ENCODE peak calls at places on chromosomes 12 and 14, in nine cellular contexts. D is right cardiac atrium; L is pancreas; Q is left lung; N is breast epithelium; J is heart left ventricle; E is right atrium auricular region; B is CD4-positive, alpha-beta memory T cell; Z is thyroid gland. P is an unnamed sample. For H3K9me3, the result is how much of the 10 kb centered on the place peaks cover.

GRCh38 chr12:43462080-43462479 is 89.9 kb downstream of the ADAMTS20 start:
- DNase-seq in Q (no peak), N (no peak), J (no peak), D (no peak), Z (no peak), L (no peak), B (no peak), E (no peak), P (no peak)

GRCh38 chr12:13371367-13371766 is 174.8 kb downstream of the EMP1 start:
- DNase-seq in E (no peak), B (no peak), J (no peak), Q (no peak), L (no peak), Z (no peak), N (no peak), D (no peak), P (no peak)

GRCh38 chr12:85866929-85867776 is 6.9 kb upstream of the NTS start:
- DNase-seq in Q (no peak), B (no peak), E (no peak), D (no peak), Z (peak), J (peak), L (peak), N (no peak), P (no peak)

GRCh38 chr12:53775478-53776145 is 23.8 kb upstream of the CISTR start:
- DNase-seq in L (no peak), E (peak), D (peak), Q (no peak), Z (no peak), N (peak), J (peak), B (no peak), P (no peak)

GRCh38 chr14:55864890-55865655 is 253.1 kb upstream of the PELI2 start:
- DNase-seq in Q (no peak), L (no peak), D (peak), E (no peak), Z (no peak), B (no peak), J (no peak), N (no peak), P (no peak)

GRCh38 chr12:105228494-105228893 is 7.5 kb downstream of the APPL2 start:
- DNase-seq in D (no peak), N (no peak), J (no peak), E (no peak), Z (no peak), Q (no peak), L (no peak), B (no peak), P (no peak)

GRCh38 chr12:13198921-13199320 is 2.4 kb downstream of the EMP1 start:
- DNase-seq in D (peak), Q (no peak), N (no peak), J (peak), Z (no peak), E (no peak), L (no peak), B (no peak), P (no peak)

GRCh38 chr12:22272596-22272995 is 61.9 kb downstream of the ST8SIA1 start:
- DNase-seq in L (no peak), N (no peak), E (no peak), Z (no peak), D (no peak), B (no peak), J (no peak), Q (no peak), P (no peak)

GRCh38 chr12:130708648-130709047 is 7.5 kb downstream of the RIMBP2 start:
- DNase-seq in B (no peak), N (no peak), L (no peak), D (no peak), J (no peak), Z (no peak), Q (no peak), E (no peak), P (no peak)
- H3K9me3 ChIP-seq in B (under half), N (under half), L (under half), D (under half), J (under half), Z (under half), Q (under half), E (under half), P (under half)

GRCh38 chr12:132280436-132280835 is 49.0 kb downstream of the GALNT9 start:
- DNase-seq in Z (no peak), D (peak), E (no peak), B (no peak), J (no peak), Q (no peak), N (no peak), L (no peak), P (no peak)
- H3K9me3 ChIP-seq in Z (under half), D (under half), E (under half), B (under half), J (under half), Q (under half), N (under half), L (under half), P (under half)

GRCh38 chr14:105837349-105838063 is 311.1 kb downstream of the TMEM121 start:
- DNase-seq in L (no peak), J (no peak), N (no peak), B (no peak), Q (no peak), E (no peak), D (no peak), Z (no peak), P (no peak)
- H3K9me3 ChIP-seq in L (under half), J (under half), N (under half), B (under half), Q (under half), E (under half), D (under half), Z (under half), P (under half)

DNA sequence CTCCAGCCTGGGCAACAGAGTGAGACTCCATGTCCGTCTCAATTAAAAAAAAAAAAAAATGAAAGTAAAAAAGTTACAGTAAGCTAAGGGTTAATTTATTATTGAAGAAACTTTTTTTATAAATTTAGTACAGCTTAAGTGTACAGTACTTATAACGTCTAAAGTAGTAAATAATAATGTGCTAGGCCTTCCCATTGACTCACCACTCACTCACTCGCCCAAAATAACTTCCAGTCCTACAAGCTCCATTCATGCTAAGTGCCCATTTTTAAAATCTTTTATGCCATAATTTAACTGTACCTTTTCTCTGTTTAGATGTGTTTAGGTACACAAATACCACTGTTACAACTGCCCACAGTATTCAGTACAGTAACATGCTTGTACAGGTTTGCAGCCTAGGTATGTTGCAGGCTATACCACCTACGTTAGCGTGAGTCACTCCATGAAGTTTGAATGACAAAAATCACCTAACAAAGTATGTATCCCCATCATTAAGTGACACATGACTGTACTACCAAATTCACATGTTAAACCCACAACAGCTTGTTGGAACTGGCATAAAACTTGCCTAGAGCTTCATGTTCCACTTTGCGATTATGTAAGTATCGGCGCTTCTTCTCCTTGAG is 10.7 kb downstream of the KANSL2 start:
- DNase-seq in Q (no peak), B (no peak), D (no peak), E (no peak), J (no peak), L (no peak), Z (no peak), N (no peak), P (no peak)
- H3K9me3 ChIP-seq in Q (under half), B (under half), D (under half), E (under half), J (under half), L (under half), Z (under half), N (under half), P (under half)

GRCh38 chr12:3427956-3428355 is 63.0 kb upstream of the PRMT8 start:
- DNase-seq in B (no peak), N (no peak), Z (no peak), D (no peak), J (no peak), Q (no peak), L (no peak), E (no peak), P (no peak)

GRCh38 chr12:3432868-3433267 is 58.1 kb upstream of the PRMT8 start:
- DNase-seq in D (no peak), J (no peak), N (no peak), Q (no peak), Z (no peak), L (no peak), B (no peak), E (no peak), P (no peak)

GRCh38 chr12:3428631-3429030 is 62.4 kb upstream of the PRMT8 start:
- DNase-seq in L (no peak), Q (no peak), B (no peak), Z (no peak), D (no peak), J (no peak), N (no peak), E (no peak), P (no peak)

GRCh38 chr12:3432176-3432742 is 58.7 kb upstream of the PRMT8 start:
- DNase-seq in Z (no peak), N (no peak), E (no peak), Q (no peak), L (no peak), B (no peak), J (no peak), D (no peak), P (no peak)

GRCh38 chr12:3431685-3432084 is 59.3 kb upstream of the PRMT8 start:
- DNase-seq in Q (no peak), E (no peak), J (no peak), L (no peak), N (no peak), B (no peak), D (no peak), Z (no peak), P (no peak)
- H3K9me3 ChIP-seq in Q (under half), E (under half), J (under half), L (under half), N (under half), B (under half), D (under half), Z (under half), P (under half)

DNA sequence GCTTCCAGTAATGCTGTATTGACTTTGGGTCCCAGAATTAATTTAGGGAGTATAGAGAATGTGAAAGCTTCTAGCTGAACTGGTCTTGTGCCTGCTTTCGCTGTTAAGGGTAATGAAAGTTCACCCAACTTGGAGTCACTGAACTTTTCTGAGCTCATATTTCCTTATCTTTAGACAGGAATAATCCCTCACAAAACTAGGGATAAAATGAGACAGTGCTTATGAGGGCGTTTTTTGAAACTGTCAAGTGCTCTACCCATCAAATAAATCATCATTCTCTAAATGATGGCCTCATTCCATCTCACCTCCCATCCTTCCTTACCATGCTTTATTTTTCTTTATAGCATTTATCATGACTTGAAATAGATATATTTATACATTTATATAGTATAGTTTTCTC is 74.7 kb downstream of the RFX4 start:
- DNase-seq in Q (no peak), L (no peak), J (no peak), D (no peak), B (no peak), E (no peak), N (no peak), Z (no peak), P (no peak)
- H3K9me3 ChIP-seq in Q (under half), L (under half), J (under half), D (under half), B (under half), E (under half), N (under half), Z (under half), P (under half)

DNA sequence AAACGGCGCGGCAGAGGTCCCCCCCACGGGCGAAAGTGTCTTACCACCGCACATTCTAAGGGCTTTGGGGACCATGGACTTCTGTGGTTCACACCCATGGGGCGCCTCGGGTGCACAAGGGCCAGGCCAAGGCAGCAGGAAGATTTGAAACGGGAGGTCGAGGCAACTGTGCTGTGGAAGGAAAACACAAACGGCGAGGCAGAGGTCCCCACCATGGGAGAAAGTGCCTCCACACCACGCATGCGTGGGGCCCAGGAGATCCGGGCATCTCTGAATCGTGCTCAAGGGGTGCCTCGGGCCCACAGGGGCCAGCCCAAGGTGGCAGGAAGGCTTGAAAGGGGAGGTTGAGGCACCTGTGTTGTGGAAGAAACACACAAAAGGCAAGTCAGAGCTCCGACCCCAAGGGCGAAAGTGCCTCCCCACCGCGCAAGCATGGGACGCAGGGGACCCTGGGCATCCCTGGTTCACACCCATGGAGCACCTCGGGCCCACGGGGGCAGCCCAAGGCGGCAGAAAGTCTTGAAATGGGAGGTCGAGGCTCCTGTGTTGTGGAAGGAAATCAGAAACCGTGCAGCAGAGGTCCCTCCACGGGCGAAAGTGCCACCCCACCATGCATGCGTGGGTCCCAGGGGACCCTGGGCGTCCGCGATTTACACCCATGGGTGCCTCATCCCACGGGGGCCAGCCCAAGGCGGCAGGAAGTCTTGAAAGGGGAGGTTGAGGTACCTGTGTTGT is 371.0 kb downstream of the ALG10 start:
- DNase-seq in Z (no peak), Q (peak), D (peak), J (peak), N (no peak), E (peak), L (no peak), B (no peak), P (peak)
- H3K9me3 ChIP-seq in Z (under half), Q (half or more), D (under half), J (under half), N (half or more), E (under half), L (under half), B (under half), P (under half)